ENCODE peak calls at places on chromosomes 13 and 19, in nine cellular contexts. E is NCI-H1105 treated with DMSO at 0.1 percent for 48 hours; Z is ovary; G is CD4-positive, alpha-beta T cell; Y is OCI-LY7; L is AG04450; F is adrenal gland; C is G401; Q is stimulated activated naive CD8-positive, alpha-beta T cell treated with anti-CD3 and anti-CD28 coated beads, Interleukin-15, amount 100 ng/mL, for 72 hours. O is an unnamed sample.

GRCh38 chr19:34578173-34578572 is 96.6 kb downstream of the WTIP start:
- DNase-seq in E (no peak), Z (no peak), G (no peak), Y (no peak), L (no peak), F (no peak), C (no peak), Q (no peak), O (no peak)

GRCh38 chr19:38264486-38265212 is at the start of gene SPINT2:
- DNase-seq in E (peak), Z (no peak), G (peak), Y (peak), L (no peak), F (no peak), C (no peak), Q (peak), O (peak)

GRCh38 chr19:11380653-11381534 is 3.2 kb downstream of the EPOR start:
- DNase-seq in E (peak), Z (peak), G (peak), Y (peak), L (peak), F (peak), C (peak), Q (peak), O (peak)

GRCh38 chr19:46206176-46206575 is 23.4 kb upstream of the IGFL1 start:
- DNase-seq in E (peak), Z (no peak), G (no peak), Y (no peak), L (no peak), F (peak), C (no peak), Q (no peak), O (no peak)

GRCh38 chr19:53094749-53095575 is 8.3 kb downstream of the ZNF160 start:
- DNase-seq in E (no peak), Z (no peak), G (no peak), Y (no peak), L (no peak), F (no peak), C (no peak), Q (no peak), O (no peak)

GRCh38 chr19:19900124-19900523 is 622 bp upstream of the ZNF93 start:
- DNase-seq in E (peak), Z (no peak), G (no peak), Y (no peak), L (peak), F (no peak), C (no peak), Q (no peak), O (no peak)

GRCh38 chr13:79859756-79860155 is 378.8 kb downstream of the NDFIP2 start:
- DNase-seq in E (no peak), Z (no peak), G (no peak), Y (no peak), L (no peak), F (no peak), C (no peak), Q (no peak), O (no peak)

GRCh38 chr19:38989066-38989605 is 13.6 kb upstream of the FBXO17 start:
- DNase-seq in E (no peak), Z (no peak), G (no peak), Y (no peak), L (no peak), F (no peak), C (no peak), Q (no peak), O (peak)

GRCh38 chr13:29438772-29439171 is 156.7 kb downstream of the SLC7A1 start:
- DNase-seq in E (no peak), Z (peak), G (no peak), Y (no peak), L (no peak), F (no peak), C (no peak), Q (no peak), O (no peak)

GRCh38 chr13:99659234-99659633 is 158.0 kb downstream of the TM9SF2 start:
- DNase-seq in E (peak), Z (no peak), G (no peak), Y (no peak), L (no peak), F (no peak), C (peak), Q (no peak), O (peak)

GRCh38 chr19:41327499-41328156 is 17.7 kb downstream of the CCDC97 start:
- DNase-seq in E (peak), Z (no peak), G (peak), Y (peak), L (no peak), F (peak), C (no peak), Q (peak), O (peak)

GRCh38 chr13:97403893-97404683 is 29.9 kb upstream of the RAP2A start:
- DNase-seq in E (no peak), Z (no peak), G (no peak), Y (no peak), L (no peak), F (no peak), C (no peak), Q (no peak), O (no peak)

O was measured in NCI-H345.